ENCODE peak calls at places on chromosome 3, in five cellular contexts. A, I, M, D and R are unnamed samples.

GRCh38 chr3:176941674-176942073 is 255.6 kb downstream of the TBL1XR1 start:
- DNase-seq in D (no peak), A (no peak), M (no peak), I (no peak), R (no peak)

GRCh38 chr3:13018039-13018431 is 55.2 kb downstream of the IQSEC1 start:
- DNase-seq in A (no peak), M (no peak), D (no peak), I (no peak), R (no peak)

GRCh38 chr3:53570709-53571108 is 76.3 kb downstream of the CACNA1D start:
- DNase-seq in A (no peak), M (no peak), I (peak), D (no peak), R (no peak)

GRCh38 chr3:33879540-33879939 is 81.1 kb downstream of the PDCD6IP start:
- DNase-seq in D (no peak), A (no peak), I (no peak), M (no peak), R (no peak)

GRCh38 chr3:71050521-71051258 is 532.8 kb downstream of the FOXP1 start:
- DNase-seq in A (no peak), I (no peak), M (no peak), D (no peak), R (no peak)

GRCh38 chr3:51712963-51713362 is 6.1 kb downstream of the GRM2 start:
- DNase-seq in A (no peak), D (no peak), M (peak), I (no peak), R (no peak)

GRCh38 chr3:53375019-53375418 is 27.7 kb upstream of the DCP1A start:
- DNase-seq in A (no peak), I (peak), M (peak), D (peak), R (no peak)

GRCh38 chr3:188306435-188306980 is 152.6 kb downstream of the LPP start:
- DNase-seq in I (no peak), D (no peak), A (no peak), M (no peak), R (no peak)

GRCh38 chr3:115766587-115767492 is 143.5 kb downstream of the GAP43 start:
- DNase-seq in D (no peak), M (no peak), A (no peak), I (no peak), R (no peak)

GRCh38 chr3:45915518-45916231 is 27.6 kb upstream of the CXCR6 start:
- DNase-seq in I (peak), M (peak), D (no peak), A (no peak), R (no peak)

GRCh38 chr3:176431986-176432385 is 765.3 kb downstream of the TBL1XR1 start:
- DNase-seq in M (no peak), I (no peak), D (no peak), A (no peak), R (no peak)

GRCh38 chr3:46947981-46948791 is 28.4 kb downstream of the CCDC12 start:
- DNase-seq in M (no peak), I (peak), A (no peak), D (no peak), R (no peak)

GRCh38 chr3:143302638-143303171 is 183.1 kb downstream of the CHST2 start:
- DNase-seq in D (no peak), I (no peak), A (no peak), M (peak), R (no peak)

GRCh38 chr3:134463676-134464611 is 21.8 kb downstream of the ANAPC13 start:
- DNase-seq in I (no peak), A (peak), M (peak), D (peak), R (no peak)

DNA sequence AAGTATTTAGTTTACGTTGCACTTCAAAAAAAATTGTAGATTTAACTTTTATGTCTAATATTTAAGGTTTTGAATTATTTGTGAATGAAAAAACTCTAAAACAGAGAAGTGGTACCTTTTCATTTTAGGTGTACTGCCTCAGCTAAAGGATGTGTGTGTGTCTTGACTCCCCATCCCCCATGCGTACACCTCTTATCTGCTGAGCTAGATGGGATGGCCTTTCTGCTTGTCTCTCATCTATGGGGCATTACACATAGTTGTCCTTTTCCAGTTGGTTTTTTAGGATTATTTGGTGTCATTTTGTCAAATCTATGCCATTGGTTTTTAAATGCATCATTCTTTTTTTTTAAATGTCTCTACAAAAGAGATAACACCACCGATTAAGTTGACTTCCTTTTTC is 110.9 kb downstream of the FNDC3B start:
- DNase-seq in A (no peak), D (no peak), I (no peak), M (no peak), R (no peak)
- H3K4me3 ChIP-seq in A (no peak), D (no peak), I (no peak), M (no peak), R (no peak)

GRCh38 chr3:129936757-129937156 is 37.8 kb upstream of the TRH start:
- DNase-seq in M (no peak), I (no peak), A (no peak), D (peak), R (no peak)
- TF ChIP-seq POLR2A in M (no peak), I (no peak), A (peak), D (no peak), R (no peak)

DNA sequence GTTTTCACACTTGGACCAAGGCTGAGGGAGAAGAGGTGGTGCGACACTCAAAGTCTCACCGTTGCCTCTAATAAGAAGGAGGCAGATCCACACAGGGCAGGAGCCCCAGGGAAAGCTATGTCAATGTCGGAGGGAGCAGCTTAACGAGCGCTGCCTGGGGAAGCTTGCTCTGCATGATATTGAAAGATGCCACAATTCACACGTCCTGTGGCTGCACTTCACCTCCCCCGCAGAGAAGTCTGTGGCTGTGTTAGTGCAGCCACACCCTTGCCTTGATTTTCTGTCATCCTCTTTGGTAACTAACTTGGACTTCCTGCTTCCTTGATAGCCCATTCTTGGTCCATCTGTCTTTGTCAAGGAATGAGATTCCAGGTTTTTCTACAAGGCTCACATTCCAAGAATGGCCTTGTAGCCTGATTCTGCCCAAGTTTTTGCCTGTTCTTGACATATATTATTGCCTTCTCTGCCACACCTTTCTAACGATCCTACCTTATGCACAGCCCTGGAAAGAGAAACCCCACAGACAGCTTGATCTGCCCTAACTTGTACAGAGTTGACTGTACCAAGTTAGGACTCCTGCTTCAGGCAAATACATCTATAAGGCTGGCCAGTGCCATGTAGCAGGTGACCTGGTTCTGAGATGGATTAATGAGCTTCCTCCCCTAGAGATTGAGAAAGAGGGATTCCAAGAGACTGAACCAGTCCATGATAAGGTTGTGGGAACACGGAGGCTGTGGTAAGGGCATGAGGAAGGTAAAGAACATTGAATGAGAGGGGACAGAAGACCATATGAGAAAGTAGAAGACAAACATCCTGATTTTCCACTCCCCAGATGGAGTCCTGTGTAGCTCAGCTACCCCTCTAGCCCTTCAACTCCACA is 153.0 kb upstream of the WNT5A start:
- DNase-seq in A (no peak), D (no peak), I (no peak), M (no peak), R (no peak)
- H3K4me3 ChIP-seq in A (no peak), D (no peak), I (no peak), M (no peak), R (peak)

DNA sequence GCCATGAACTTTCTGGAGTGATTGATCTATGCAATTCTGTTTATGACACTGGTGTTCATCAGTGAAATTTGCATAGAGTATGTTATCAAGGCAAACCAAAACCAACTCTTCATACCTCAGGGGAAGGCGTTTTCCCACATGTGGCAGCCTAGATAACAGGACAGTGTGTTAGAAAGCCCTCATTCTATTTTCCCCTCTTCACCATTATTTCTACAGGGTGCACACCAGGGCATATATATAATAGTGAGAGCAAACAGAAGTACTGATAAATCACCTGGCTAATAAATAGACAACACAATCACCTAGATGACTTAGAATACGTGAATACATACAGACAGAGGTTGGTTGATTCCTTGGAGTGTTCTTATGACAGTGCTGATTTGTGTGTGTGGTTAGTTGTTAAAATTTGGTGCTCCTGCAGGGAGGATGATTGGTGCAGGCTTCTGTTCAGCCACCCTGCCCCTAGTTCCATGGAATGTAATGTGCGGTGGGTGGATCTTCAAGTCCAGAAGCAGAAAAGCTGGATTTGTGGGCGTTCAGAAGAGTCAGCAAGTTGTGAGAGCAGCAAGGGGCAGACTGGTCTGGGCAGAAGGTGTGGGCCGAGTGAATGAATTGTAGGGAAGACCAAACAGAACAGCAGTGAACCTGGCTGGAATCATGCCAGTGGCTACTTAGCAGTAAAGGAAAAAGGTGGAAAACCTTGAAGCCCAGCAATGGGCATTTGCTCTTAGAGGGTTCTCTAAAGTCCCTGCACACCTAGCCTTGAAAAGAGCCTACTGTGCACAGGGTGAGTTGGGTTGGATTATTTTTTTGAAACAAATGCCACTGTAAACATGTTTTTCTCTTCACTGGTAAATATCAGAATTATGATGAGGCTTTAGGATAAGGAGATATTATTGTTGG is 11.7 kb upstream of the RARRES1 start:
- DNase-seq in D (no peak), I (no peak), M (no peak), A (no peak), R (no peak)
- TF ChIP-seq POLR2A in D (no peak), I (no peak), M (no peak), A (no peak), R (no peak)